ENCODE peak calls at places on chromosomes 6 and 20, in four cellular contexts. R is HepG2, E is GM12878, T is K562. K is an unnamed sample.

GRCh38 chr20:3255728-3256127 is 16.7 kb upstream of the SLC4A11 start:
- DNase-seq in R (no peak), E (no peak), T (no peak), K (no peak)

GRCh38 chr6:95431637-95432228 is 145.6 kb upstream of the MANEA start:
- DNase-seq in R (peak; percentile 9), E (no peak), T (peak; percentile 23), K (peak; percentile 15)

GRCh38 chr20:45067558-45067957 is 33.4 kb downstream of the KCNS1 start:
- DNase-seq in R (no peak), E (no peak), T (no peak), K (no peak)

GRCh38 chr6:38572186-38572813 is 67.4 kb downstream of the BTBD9 start:
- DNase-seq in R (no peak), E (peak; percentile 41), T (no peak), K (no peak)

GRCh38 chr6:41027799-41028617 is 11.0 kb downstream of the UNC5CL start:
- DNase-seq in R (peak; percentile 47), E (peak; percentile 30), T (peak; percentile 91), K (peak; percentile 86)

GRCh38 chr6:135211306-135211702 is 30.2 kb downstream of the MYB start:
- DNase-seq in R (no peak), E (no peak), T (no peak), K (no peak)

GRCh38 chr6:91088515-91088914 is 501.6 kb upstream of the MAP3K7 start:
- DNase-seq in R (no peak), E (no peak), T (no peak), K (no peak)

GRCh38 chr20:5085380-5085779 is 34.4 kb downstream of the PCNA start:
- DNase-seq in R (no peak), E (no peak), T (no peak), K (no peak)

GRCh38 chr6:120211955-120212792 is 862.6 kb upstream of the MAN1A1 start:
- DNase-seq in R (peak; percentile 64), E (no peak), T (no peak), K (no peak)

GRCh38 chr20:37516697-37517370 is 4.2 kb upstream of the NNAT start:
- DNase-seq in R (no peak), E (no peak), T (no peak), K (no peak)

GRCh38 chr6:7921071-7921470 is 10.5 kb upstream of the TXNDC5 start:
- DNase-seq in R (no peak), E (no peak), T (no peak), K (no peak)

GRCh38 chr6:153090241-153090930 is 40.7 kb downstream of the RGS17 start:
- DNase-seq in R (no peak), E (no peak), T (no peak), K (no peak)

GRCh38 chr20:31934968-31935764 is 16.7 kb downstream of the PDRG1 start:
- DNase-seq in R (peak; percentile 29), E (no peak), T (no peak), K (no peak)

GRCh38 chr6:28161410-28162079 is 19.9 kb downstream of the ZKSCAN8 start:
- DNase-seq in R (peak; percentile 79), E (peak; percentile 40), T (peak; percentile 91), K (peak; percentile 93)

GRCh38 chr6:90859612-90860011 is 272.7 kb upstream of the MAP3K7 start:
- DNase-seq in R (no peak), E (no peak), T (no peak), K (no peak)

GRCh38 chr6:101741474-101742171 is 348.1 kb downstream of the GRIK2 start:
- DNase-seq in R (no peak), E (no peak), T (no peak), K (no peak)

GRCh38 chr20:59955131-59955796 is 3.0 kb upstream of the CDH26 start:
- DNase-seq in R (peak; percentile 53), E (no peak), T (peak; percentile 39), K (peak; percentile 37)

GRCh38 chr20:17571153-17571527 is 1.3 kb downstream of the DSTN start:
- DNase-seq in R (no peak), E (no peak), T (no peak), K (no peak)

GRCh38 chr6:73074175-73074574 is 151.1 kb downstream of the KHDC1L start:
- DNase-seq in R (no peak), E (no peak), T (no peak), K (no peak)

GRCh38 chr6:30494275-30494990 is 5.1 kb downstream of the HLA-E start:
- DNase-seq in R (no peak), E (no peak), T (no peak), K (no peak)

GRCh38 chr6:13181398-13181797 is 146.9 kb downstream of the TBC1D7 start:
- DNase-seq in R (peak; percentile 73), E (no peak), T (no peak), K (no peak)

GRCh38 chr6:36621371-36621855 is 27.3 kb downstream of the SRSF3 start:
- DNase-seq in R (no peak), E (no peak), T (no peak), K (no peak)

GRCh38 chr6:17714879-17715860 is 8.4 kb upstream of the NUP153 start:
- DNase-seq in R (no peak), E (no peak), T (peak; percentile 88), K (peak; percentile 14)

GRCh38 chr6:54802775-54803631 is 43.6 kb upstream of the FAM83B start:
- DNase-seq in R (no peak), E (no peak), T (no peak), K (no peak)

GRCh38 chr20:57918546-57918945 is 208.7 kb upstream of the PMEPA1 start:
- DNase-seq in R (no peak), E (no peak), T (no peak), K (no peak)

GRCh38 chr6:105428342-105428957 is 25.6 kb upstream of the PREP start:
- DNase-seq in R (peak; percentile 92), E (no peak), T (no peak), K (no peak)

GRCh38 chr6:134539865-134540323 is 222.0 kb upstream of the SGK1 start:
- DNase-seq in R (no peak), E (no peak), T (no peak), K (no peak)

GRCh38 chr6:133512410-133513016 is 271.4 kb downstream of the EYA4 start:
- DNase-seq in R (peak; percentile 46), E (no peak), T (peak; percentile 17), K (peak; percentile 40)

GRCh38 chr6:143629104-143630080 is 48.4 kb upstream of the PHACTR2 start:
- DNase-seq in R (no peak), E (no peak), T (no peak), K (no peak)

DNA sequence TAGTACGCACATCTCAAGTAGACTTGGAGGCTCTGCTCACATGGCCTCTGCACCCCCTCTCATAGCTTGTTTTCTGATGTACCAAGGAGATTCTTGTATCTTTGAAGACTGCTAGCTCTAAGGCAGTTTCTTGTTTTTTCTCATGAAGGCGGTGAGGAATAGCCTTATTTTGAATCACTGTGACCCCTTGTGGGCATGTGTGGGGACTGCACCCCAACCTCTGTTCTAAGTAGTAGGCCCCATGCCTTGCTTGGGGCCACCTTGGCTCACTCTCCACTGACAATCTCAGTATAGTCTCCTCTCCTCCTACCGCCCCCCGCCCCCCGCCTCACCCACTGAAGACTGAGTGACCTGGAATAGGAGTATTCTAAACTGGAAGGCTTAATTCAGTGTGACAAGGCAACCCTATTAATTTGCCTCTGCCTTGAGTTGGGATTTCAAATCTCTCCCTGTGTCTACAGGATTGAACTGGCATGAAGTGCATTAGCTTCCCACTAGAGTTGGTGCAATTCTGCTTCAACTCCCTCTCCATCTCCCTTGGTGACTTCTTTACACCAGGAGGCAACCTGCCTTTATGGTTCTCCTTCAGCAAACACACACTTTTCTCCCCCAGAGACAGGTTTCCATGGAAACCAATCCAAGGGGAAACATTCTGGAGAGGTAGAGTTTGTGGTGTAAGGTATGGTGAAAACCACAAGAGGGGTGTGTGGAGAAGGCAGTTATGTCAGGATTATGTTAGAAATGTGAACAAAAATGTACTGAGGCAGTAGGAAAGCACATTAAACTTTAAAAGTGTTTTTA is 75.4 kb upstream of the ECI2 start:
- DNase-seq in R (peak; percentile 48), E (no peak), T (peak; percentile 70), K (peak; percentile 60)
- TF ChIP-seq FOXK2 in R (no peak), E (no peak), T (no peak), K (no peak)

GRCh38 chr6:75207211-75207984 is 1.5 kb upstream of the COL12A1 start:
- DNase-seq in R (no peak), E (no peak), T (no peak), K (no peak)
- TF ChIP-seq FOXK2 in R (no peak), E (no peak), T (no peak), K (no peak)

GRCh38 chr6:148200302-148200701 is 142.3 kb upstream of the SASH1 start:
- DNase-seq in R (no peak), E (no peak), T (no peak), K (no peak)

GRCh38 chr6:148199584-148199983 is 143.1 kb upstream of the SASH1 start:
- DNase-seq in R (no peak), E (no peak), T (no peak), K (no peak)

GRCh38 chr6:148208298-148208697 is 134.3 kb upstream of the SASH1 start:
- DNase-seq in R (no peak), E (no peak), T (no peak), K (no peak)

GRCh38 chr6:148203970-148204369 is 138.7 kb upstream of the SASH1 start:
- DNase-seq in R (no peak), E (peak; percentile 66), T (no peak), K (no peak)

GRCh38 chr6:148203281-148203925 is 139.2 kb upstream of the SASH1 start:
- DNase-seq in R (no peak), E (no peak), T (no peak), K (no peak)
- TF ChIP-seq FOXK2 in R (no peak), E (no peak), T (no peak), K (no peak)

GRCh38 chr20:47607208-47607613 is 105.5 kb downstream of the NCOA3 start:
- DNase-seq in R (no peak), E (no peak), T (peak; percentile 68), K (no peak)
- TF ChIP-seq FOXK2 in R (no peak), E (no peak), T (peak; percentile 88), K (no peak)

GRCh38 chr20:34316191-34316814 is 13.1 kb upstream of the AHCY start:
- DNase-seq in R (no peak), E (no peak), T (peak; percentile 37), K (no peak)
- TF ChIP-seq FOXK2 in R (no peak), E (no peak), T (no peak), K (no peak)

GRCh38 chr6:32852018-32852843 is 1.3 kb downstream of the TAP1 start:
- DNase-seq in R (no peak), E (no peak), T (no peak), K (no peak)
- TF ChIP-seq FOXK2 in R (no peak), E (no peak), T (no peak), K (no peak)

DNA sequence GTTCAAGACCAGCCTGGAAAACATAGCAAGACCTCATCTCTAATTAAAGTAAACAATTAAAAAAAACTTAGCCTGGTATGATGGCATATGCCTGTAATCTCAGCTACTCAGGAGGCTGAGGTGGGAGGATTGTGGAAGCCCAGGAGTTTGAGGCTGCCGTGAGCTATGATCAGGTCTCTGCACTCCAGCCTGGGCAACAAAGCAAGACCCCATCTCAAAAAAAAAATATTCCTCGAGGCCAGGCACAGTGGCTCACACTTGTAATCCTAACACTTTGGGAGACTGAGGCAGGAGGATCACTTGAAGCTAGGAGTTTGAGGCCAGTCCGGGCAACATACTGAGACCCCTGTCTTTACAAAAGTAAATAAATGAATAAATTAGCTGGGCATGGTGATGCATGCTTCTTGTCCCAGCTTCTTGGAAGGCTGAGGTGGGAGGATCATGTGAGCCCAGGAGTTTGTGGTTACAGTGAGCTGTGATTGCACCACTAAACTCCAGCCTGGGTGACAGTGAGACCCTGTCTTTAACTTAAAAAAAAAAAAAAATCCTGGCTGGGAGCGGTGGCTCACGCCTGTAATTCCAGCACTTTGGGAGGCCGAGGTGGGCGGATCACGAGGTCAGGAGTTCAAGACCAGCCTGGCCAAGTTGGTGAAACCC is 9.3 kb upstream of the C2 start:
- DNase-seq in R (no peak), E (no peak), T (no peak), K (no peak)
- TF ChIP-seq FOXK2 in R (no peak), E (no peak), T (no peak), K (no peak)

GRCh38 chr6:157392927-157393666 is 12.1 kb downstream of the ZDHHC14 start:
- DNase-seq in R (no peak), E (no peak), T (peak; percentile 86), K (no peak)
- TF ChIP-seq FOXK2 in R (no peak), E (no peak), T (peak; percentile 27), K (no peak)